ENCODE peak calls at places on chromosomes 1 and 21, in four cellular contexts. X, U, C and S are unnamed samples.

GRCh38 chr1:200971428-200971903 is 52.0 kb downstream of the KIF21B start:
- DNase-seq in C (no peak), X (no peak), U (no peak), S (no peak)

GRCh38 chr21:34795152-34796141 is 126.7 kb downstream of the CLIC6 start:
- DNase-seq in C (no peak), U (peak), X (peak), S (no peak)

GRCh38 chr1:104353580-104353979 is 603.9 kb downstream of the AMY1C start:
- DNase-seq in X (no peak), C (no peak), U (no peak), S (no peak)

GRCh38 chr1:19435851-19436465 is 49.4 kb downstream of the CAPZB start:
- DNase-seq in C (no peak), X (no peak), U (no peak), S (no peak)

GRCh38 chr1:204841798-204842197 is 28.9 kb upstream of the NFASC start:
- DNase-seq in X (no peak), C (no peak), U (no peak), S (no peak)

GRCh38 chr1:36557041-36558000 is 74.6 kb upstream of the CSF3R start:
- DNase-seq in X (no peak), U (no peak), C (no peak), S (no peak)

GRCh38 chr1:244730153-244730933 is 77.4 kb downstream of the DESI2 start:
- DNase-seq in C (no peak), X (peak), U (peak), S (no peak)

GRCh38 chr21:37525810-37526209 is 159.2 kb downstream of the DYRK1A start:
- DNase-seq in X (no peak), C (no peak), U (no peak), S (no peak)

GRCh38 chr1:201648911-201649775 is 110.2 kb downstream of the NAV1 start:
- DNase-seq in U (peak), X (peak), C (no peak), S (no peak)

GRCh38 chr1:27257155-27257554 is 22.7 kb downstream of the WDTC1 start:
- DNase-seq in U (no peak), X (no peak), C (no peak), S (no peak)

GRCh38 chr21:32570456-32570855 is 14.9 kb downstream of the TCP10L start:
- DNase-seq in U (no peak), X (no peak), C (no peak), S (no peak)

GRCh38 chr1:229114781-229115417 is 156.0 kb upstream of the RAB4A start:
- DNase-seq in X (no peak), C (no peak), U (no peak), S (no peak)

GRCh38 chr1:19345391-19345790 is 33.3 kb downstream of the SLC66A1 start:
- DNase-seq in X (no peak), U (no peak), C (no peak), S (no peak)

GRCh38 chr1:90850181-90850924 is 133.3 kb upstream of the BARHL2 start:
- DNase-seq in C (no peak), U (peak), X (peak), S (no peak)

GRCh38 chr1:39275836-39276507 is 71.5 kb downstream of the MACF1 start:
- DNase-seq in C (no peak), U (no peak), X (peak), S (no peak)

GRCh38 chr1:17060129-17060868 is 6.5 kb upstream of the SDHB start:
- DNase-seq in U (no peak), X (no peak), C (no peak), S (no peak)

GRCh38 chr1:150010388-150011115 is at the start of gene OTUD7B:
- DNase-seq in C (no peak), U (peak), X (peak), S (peak)

GRCh38 chr1:153728305-153729066 is 636 bp downstream of the INTS3 start:
- DNase-seq in U (peak), X (peak), C (no peak), S (no peak)

GRCh38 chr1:47705517-47706130 is 267.8 kb downstream of the FOXD2 start:
- DNase-seq in X (no peak), C (no peak), U (no peak), S (no peak)

GRCh38 chr1:183239793-183240625 is 53.9 kb downstream of the LAMC2 start:
- DNase-seq in C (no peak), U (no peak), X (no peak), S (no peak)

GRCh38 chr1:154431586-154432373 is 26.6 kb downstream of the IL6R start:
- DNase-seq in X (peak), C (peak), U (no peak), S (no peak)

GRCh38 chr1:175564723-175565122 is 178.7 kb downstream of the TNR start:
- DNase-seq in U (no peak), X (peak), C (no peak), S (no peak)

GRCh38 chr21:36384885-36385232 is 333 bp upstream of the CHAF1B start:
- DNase-seq in C (no peak), X (no peak), U (no peak), S (no peak)

GRCh38 chr1:60571811-60572210 is 498.2 kb upstream of the C1orf87 start:
- DNase-seq in X (no peak), C (no peak), U (no peak), S (no peak)

GRCh38 chr1:112431038-112431437 is 35.0 kb downstream of the CTTNBP2NL start:
- DNase-seq in U (no peak), C (no peak), X (no peak), S (no peak)

GRCh38 chr1:32890516-32891240 is 4.4 kb downstream of the HPCA start:
- DNase-seq in C (no peak), X (no peak), U (no peak), S (no peak)

DNA sequence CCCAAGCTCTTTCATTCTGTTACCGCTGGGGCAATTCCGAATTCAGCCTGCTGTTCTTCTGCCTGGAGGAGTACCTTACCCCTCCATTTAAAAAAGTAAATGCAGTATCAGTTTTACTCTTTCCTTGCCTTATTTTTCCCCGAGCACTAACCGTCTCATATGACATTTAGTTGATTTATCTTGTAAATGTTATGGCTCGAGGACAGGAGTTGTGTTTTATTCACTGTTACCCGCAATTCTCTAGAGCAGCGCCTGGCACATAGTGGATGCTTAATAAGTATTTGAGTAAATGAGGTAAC is 425 bp upstream of the TADA1 start:
- DNase-seq in U (no peak), C (no peak), X (no peak), S (no peak)
- TF ChIP-seq CTCF in U (no peak), C (peak), X (peak), S (no peak)

DNA sequence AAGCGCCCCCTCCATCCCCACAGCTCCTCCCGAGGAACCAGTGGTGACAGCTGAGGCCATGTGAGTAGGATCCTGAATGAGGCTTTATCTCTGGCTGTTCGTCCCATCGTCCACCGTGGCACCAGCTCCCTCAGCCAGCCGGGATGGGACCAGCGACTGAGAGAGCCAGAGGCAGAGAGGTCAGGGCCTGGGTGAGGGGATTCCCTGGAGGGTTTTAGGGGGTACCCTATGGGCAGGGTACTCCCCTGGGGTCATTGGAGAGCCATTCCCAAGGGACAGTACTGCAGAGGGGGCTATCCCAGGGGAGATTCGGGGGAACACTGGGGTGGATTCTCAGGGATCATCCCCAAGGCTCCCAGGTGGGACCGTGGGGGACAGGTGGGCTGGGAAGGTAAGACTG is 2.4 kb downstream of the TMEM125 start:
- DNase-seq in C (no peak), X (no peak), U (no peak), S (no peak)
- H3K4me3 ChIP-seq in C (no peak), X (no peak), U (no peak), S (no peak)

GRCh38 chr1:54973205-54973921 is 7.1 kb upstream of the TMEM61 start:
- DNase-seq in C (no peak), U (peak), X (no peak), S (no peak)
- TF ChIP-seq CTCF in C (peak), U (peak), X (peak), S (no peak)

GRCh38 chr1:64934115-64934880 is 32.1 kb downstream of the JAK1 start:
- DNase-seq in U (no peak), X (peak), C (peak), S (no peak)

GRCh38 chr1:64933296-64934070 is 32.9 kb downstream of the JAK1 start:
- DNase-seq in X (no peak), U (no peak), C (no peak), S (no peak)

GRCh38 chr1:64935551-64936158 is 30.7 kb downstream of the JAK1 start:
- DNase-seq in C (no peak), X (peak), U (no peak), S (no peak)

GRCh38 chr1:64929221-64929620 is 37.1 kb downstream of the JAK1 start:
- DNase-seq in X (no peak), C (no peak), U (no peak), S (no peak)

GRCh38 chr1:64932962-64933295 is 33.4 kb downstream of the JAK1 start:
- DNase-seq in C (no peak), X (no peak), U (no peak), S (no peak)
- H3K4me3 ChIP-seq in C (no peak), X (no peak), U (no peak), S (no peak)

DNA sequence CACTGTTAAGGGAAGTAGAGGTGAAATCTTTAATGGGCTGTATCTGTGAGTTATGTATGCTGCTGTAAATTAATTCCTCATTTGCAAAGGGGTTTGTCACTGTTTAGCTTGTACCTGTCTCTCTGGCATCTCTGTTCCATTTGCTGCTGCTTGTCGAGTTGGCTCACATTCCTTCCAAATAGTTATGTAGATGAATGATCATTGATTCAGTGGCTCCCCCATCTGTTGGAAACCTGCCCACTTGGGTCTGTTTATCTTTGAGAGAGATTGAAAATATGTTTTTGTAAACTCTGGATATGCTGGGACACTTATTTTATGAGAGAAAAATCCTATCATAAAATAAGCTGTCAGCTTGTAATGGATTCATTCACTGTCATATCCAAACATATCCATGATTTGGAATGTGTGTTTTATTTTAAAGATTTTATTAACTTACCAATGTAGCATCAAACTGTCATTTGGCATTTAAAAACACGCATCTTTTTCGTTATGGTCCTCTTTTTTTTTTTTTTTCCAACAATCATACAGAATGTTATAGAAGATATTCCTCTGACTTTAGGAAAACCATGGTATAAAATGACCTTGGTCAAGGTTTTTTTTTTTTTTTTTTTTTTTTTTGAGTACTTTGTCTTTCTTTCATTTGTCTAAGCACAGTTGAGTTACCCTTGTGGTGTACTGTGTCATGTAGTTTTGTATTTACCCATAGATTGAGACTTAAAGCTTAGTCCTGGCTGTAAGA is 3.5 kb downstream of the RYR2 start:
- DNase-seq in X (no peak), C (no peak), U (no peak), S (no peak)
- TF ChIP-seq CTCF in X (no peak), C (no peak), U (no peak), S (no peak)

GRCh38 chr1:54122992-54123391 is 29.8 kb downstream of the CDCP2 start:
- DNase-seq in U (no peak), X (no peak), C (no peak), S (no peak)

GRCh38 chr1:54120698-54121481 is 31.9 kb downstream of the CDCP2 start:
- DNase-seq in U (peak), X (peak), C (no peak), S (no peak)

GRCh38 chr1:54121482-54122130 is 31.2 kb downstream of the CDCP2 start:
- DNase-seq in C (peak), X (peak), U (peak), S (no peak)

GRCh38 chr1:54120018-54120697 is 32.6 kb downstream of the CDCP2 start:
- DNase-seq in U (no peak), C (no peak), X (no peak), S (no peak)

GRCh38 chr1:54122131-54122751 is 30.6 kb downstream of the CDCP2 start:
- DNase-seq in U (peak), C (no peak), X (peak), S (no peak)
- H3K4me3 ChIP-seq in U (peak), C (no peak), X (no peak), S (no peak)

GRCh38 chr1:213425631-213426030 is 374.6 kb downstream of the RPS6KC1 start:
- DNase-seq in U (no peak), X (no peak), C (no peak), S (no peak)
- TF ChIP-seq CTCF in U (no peak), X (no peak), C (no peak), S (no peak)

DNA sequence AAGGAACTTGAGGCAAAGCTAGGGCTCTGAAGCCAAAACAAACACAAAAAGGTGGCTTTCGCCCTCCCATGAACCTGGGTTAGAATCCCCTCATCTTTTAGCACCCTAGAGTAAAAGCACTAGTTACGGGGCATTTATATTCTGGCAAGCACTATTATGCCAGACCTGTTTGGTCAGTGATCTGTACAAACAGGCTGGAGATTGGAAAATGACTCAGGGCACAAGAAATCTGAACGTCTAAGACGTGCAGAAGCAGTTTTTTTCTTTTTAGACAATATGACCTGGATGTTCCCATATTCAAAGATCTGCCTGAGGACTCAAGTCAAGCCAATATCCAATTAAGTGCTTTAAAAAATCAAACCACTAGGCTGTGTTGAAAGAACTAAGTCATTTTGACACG is 3.0 kb downstream of the ZNF436 start:
- DNase-seq in C (no peak), U (no peak), X (no peak), S (no peak)
- H3K4me3 ChIP-seq in C (no peak), U (peak), X (no peak), S (no peak)

GRCh38 chr1:22628698-22629444 is 7.6 kb upstream of the C1QA start:
- DNase-seq in U (no peak), X (no peak), C (no peak), S (no peak)

GRCh38 chr1:22625262-22625925 is 11.0 kb upstream of the C1QA start:
- DNase-seq in C (no peak), X (peak), U (no peak), S (no peak)

GRCh38 chr1:22627331-22627730 is 9.1 kb upstream of the C1QA start:
- DNase-seq in X (no peak), C (no peak), U (no peak), S (no peak)

GRCh38 chr1:22629886-22630285 is 6.5 kb upstream of the C1QA start:
- DNase-seq in X (no peak), U (no peak), C (no peak), S (no peak)

GRCh38 chr1:22626219-22626902 is 10.1 kb upstream of the C1QA start:
- DNase-seq in X (no peak), C (no peak), U (no peak), S (no peak)
- TF ChIP-seq CTCF in X (no peak), C (no peak), U (no peak), S (no peak)

GRCh38 chr1:41890841-41891311 is 27.8 kb downstream of the HIVEP3 start:
- DNase-seq in C (no peak), U (no peak), X (no peak), S (no peak)
- H3K4me3 ChIP-seq in C (no peak), U (no peak), X (no peak), S (peak)